ENCODE peak calls at places on chromosomes 13 and 19, in four cellular contexts. C is fibroblast of lung, F is keratinocyte, G is neural progenitor cell. H is an unnamed sample. For H3K9me3, the result is how much of the 10 kb centered on the place peaks cover.

GRCh38 chr13:65787087-65787486 is 1443.0 kb downstream of the PCDH9 start:
- DNase-seq in C (peak), F (no peak), G (no peak), H (no peak)

GRCh38 chr19:41303941-41304340 is 6.0 kb upstream of the CCDC97 start:
- DNase-seq in C (no peak), F (no peak), G (no peak), H (no peak)

GRCh38 chr19:50820549-50821247 is 2.9 kb downstream of the KLK1 start:
- DNase-seq in C (no peak), F (no peak), G (no peak), H (peak)

GRCh38 chr13:60435762-60436374 is 38.8 kb downstream of the TDRD3 start:
- DNase-seq in C (no peak), F (no peak), G (no peak), H (no peak)

GRCh38 chr19:1252818-1253513 is 4.6 kb downstream of the MIDN start:
- DNase-seq in C (peak), F (no peak), G (no peak), H (peak)

GRCh38 chr19:10625003-10625761 is at the start of gene SLC44A2:
- DNase-seq in C (peak), F (no peak), G (peak), H (peak)

GRCh38 chr13:45518525-45519235 is 53.9 kb downstream of the COG3 start:
- DNase-seq in C (peak), F (peak), G (no peak), H (no peak)

GRCh38 chr13:41782086-41782485 is 178.8 kb downstream of the VWA8 start:
- DNase-seq in C (no peak), F (no peak), G (peak), H (no peak)

GRCh38 chr19:23554548-23554947 is 132.5 kb downstream of the ZNF675 start:
- DNase-seq in C (no peak), F (peak), G (no peak), H (no peak)

GRCh38 chr19:43624933-43625332 is 5.5 kb upstream of the ZNF428 start:
- DNase-seq in C (no peak), F (peak), G (peak), H (no peak)

GRCh38 chr19:52734340-52734892 is 428 bp downstream of the ZNF611 start:
- DNase-seq in C (peak), F (no peak), G (peak), H (peak)

GRCh38 chr13:37621811-37622361 is 23.3 kb upstream of the POSTN start:
- DNase-seq in C (peak), F (no peak), G (no peak), H (peak)

GRCh38 chr13:20460744-20461143 is 64.9 kb downstream of the CRYL1 start:
- DNase-seq in C (no peak), F (no peak), G (no peak), H (no peak)

GRCh38 chr13:105139380-105140285 is 1395.8 kb downstream of the EFNB2 start:
- DNase-seq in C (peak), F (no peak), G (no peak), H (no peak)

GRCh38 chr13:41960195-41960699 is 662 bp downstream of the VWA8 start:
- DNase-seq in C (peak), F (no peak), G (no peak), H (peak)

GRCh38 chr13:24214528-24214927 is 54.0 kb downstream of the SPATA13 start:
- DNase-seq in C (no peak), F (no peak), G (no peak), H (no peak)

GRCh38 chr13:48985751-48986150 is 10.0 kb downstream of the FNDC3A start:
- DNase-seq in C (no peak), F (no peak), G (no peak), H (no peak)

GRCh38 chr13:25905411-25906010 is 146.3 kb downstream of the SHISA2 start:
- DNase-seq in C (no peak), F (no peak), G (no peak), H (peak)

GRCh38 chr13:94419304-94419943 is 60.1 kb downstream of the DCT start:
- DNase-seq in C (peak), F (no peak), G (no peak), H (no peak)

GRCh38 chr13:109781384-109782065 is 4.9 kb downstream of the IRS2 start:
- DNase-seq in C (peak), F (no peak), G (no peak), H (no peak)

GRCh38 chr13:102769679-102770078 is 3.9 kb downstream of the TEX30 start:
- DNase-seq in C (no peak), F (no peak), G (no peak), H (no peak)

GRCh38 chr19:41895745-41896580 is 13.0 kb downstream of the ARHGEF1 start:
- DNase-seq in C (no peak), F (no peak), G (peak), H (no peak)

GRCh38 chr13:26299168-26299788 is 45.3 kb downstream of the CDK8 start:
- DNase-seq in C (peak), F (no peak), G (no peak), H (no peak)

GRCh38 chr19:18507021-18507726 is 14.7 kb downstream of the ELL start:
- DNase-seq in C (peak), F (no peak), G (no peak), H (no peak)

GRCh38 chr19:18611327-18612050 is 1.2 kb upstream of the TMEM59L start:
- DNase-seq in C (no peak), F (no peak), G (peak), H (no peak)

GRCh38 chr13:114161644-114162532 is 17.2 kb upstream of the CFAP97D2 start:
- DNase-seq in C (peak), F (no peak), G (no peak), H (peak)

GRCh38 chr19:16895467-16896097 is 6.8 kb downstream of the F2RL3 start:
- DNase-seq in C (no peak), F (no peak), G (peak), H (no peak)

GRCh38 chr13:29111446-29111845 is 291.3 kb downstream of the MTUS2 start:
- DNase-seq in C (no peak), F (no peak), G (no peak), H (no peak)

GRCh38 chr13:47564041-47564440 is 437.0 kb downstream of the SUCLA2 start:
- DNase-seq in C (no peak), F (no peak), G (peak), H (no peak)

GRCh38 chr13:34087791-34088190 is 269.8 kb downstream of the RFC3 start:
- DNase-seq in C (no peak), F (no peak), G (no peak), H (no peak)

GRCh38 chr19:18086590-18087138 is at the start of gene IL12RB1:
- DNase-seq in C (no peak), F (no peak), G (no peak), H (no peak)

GRCh38 chr13:112943309-112944125 is 25.5 kb upstream of the MCF2L start:
- DNase-seq in C (peak), F (no peak), G (peak), H (peak)

GRCh38 chr19:2456301-2456570 is 523 bp downstream of the LMNB2 start:
- DNase-seq in C (no peak), F (no peak), G (no peak), H (no peak)

GRCh38 chr19:52028780-52029123 is 573 bp upstream of the ZNF614 start:
- DNase-seq in C (no peak), F (no peak), G (no peak), H (no peak)

GRCh38 chr19:32627714-32628253 is 46.8 kb downstream of the PDCD5 start:
- DNase-seq in C (no peak), F (no peak), G (no peak), H (no peak)

GRCh38 chr13:87128006-87128405 is 543.2 kb upstream of the SLITRK5 start:
- DNase-seq in C (peak), F (no peak), G (peak), H (no peak)

GRCh38 chr13:99980201-99981114 is 1.1 kb upstream of the ZIC2 start:
- DNase-seq in C (peak), F (no peak), G (peak), H (peak)

DNA sequence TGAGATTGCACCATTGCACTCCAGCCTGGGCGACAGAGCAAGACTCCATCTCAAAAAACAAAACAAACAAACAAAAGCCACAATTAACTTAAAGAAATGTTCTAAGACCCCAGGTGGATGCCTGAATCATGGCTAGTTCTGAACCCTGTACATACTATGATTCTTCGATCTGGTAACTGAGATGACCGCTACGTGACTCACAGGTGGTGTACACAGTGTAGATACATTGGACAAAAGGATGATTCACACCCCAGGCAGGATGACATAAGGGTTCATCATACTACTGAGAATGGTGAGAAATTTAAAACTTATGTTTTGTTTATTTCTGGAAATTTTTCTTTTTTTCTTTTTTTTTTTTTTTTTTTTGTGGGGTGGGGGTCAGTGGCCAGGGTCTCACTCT is 6.5 kb downstream of the ZNF426 start:
- DNase-seq in C (peak), F (peak), G (no peak), H (no peak)
- H3K9me3 ChIP-seq in C (under half), F (half or more), G (under half), H (half or more)

GRCh38 chr19:53978975-53979801 is 12.2 kb upstream of the CACNG6 start:
- DNase-seq in C (no peak), F (no peak), G (no peak), H (no peak)
- TF ChIP-seq EZH2 in C (no peak), F (peak), G (no peak), H (peak)

GRCh38 chr19:54631489-54631888 is 1.2 kb downstream of the LILRB1 start:
- DNase-seq in C (no peak), F (no peak), G (no peak), H (no peak)
- H3K9me3 ChIP-seq in C (under half), F (under half), G (under half), H (under half)

GRCh38 chr19:34165295-34165738 is 7.0 kb upstream of the LSM14A start:
- DNase-seq in C (no peak), F (no peak), G (no peak), H (no peak)
- TF ChIP-seq EZH2 in C (no peak), F (no peak), G (no peak), H (no peak)

DNA sequence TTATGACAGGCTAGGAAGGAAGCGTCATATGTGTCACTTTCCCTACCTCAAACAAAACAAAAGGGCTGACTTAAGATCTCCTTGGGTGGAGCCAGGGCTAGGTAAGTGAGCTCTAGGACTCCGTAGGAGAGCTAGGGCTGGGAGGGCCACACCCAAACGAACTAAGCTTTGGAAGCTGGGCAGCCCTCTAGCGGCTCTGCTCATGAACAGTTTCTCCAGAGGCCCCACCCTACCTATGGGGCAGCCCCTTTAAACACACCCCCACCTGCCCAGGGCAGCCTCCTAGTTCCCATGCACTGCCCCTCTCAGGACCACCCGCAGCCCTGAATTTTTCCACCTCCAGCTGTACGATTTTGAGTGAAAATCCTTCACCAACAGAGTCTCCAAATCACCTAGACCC is 3.5 kb downstream of the PEG3 start:
- DNase-seq in C (no peak), F (no peak), G (no peak), H (no peak)
- H3K9me3 ChIP-seq in C (under half), F (under half), G (under half), H (under half)